ENCODE peak calls at places on chromosomes 1 and 21, in five cellular contexts. One of them, this sample, is unnamed.

GRCh38 chr1:61157420-61157987 is 75.1 kb downstream of the NFIA start:
- DNase-seq in NCI-H1092 treated with DMSO at 0.1 percent for 48 hours: no peak
- DNase-seq in progenitor cell of endocrine pancreas: no peak
- DNase-seq in heart right ventricle: no peak
- DNase-seq in cardiac fibroblast: peak; percentile 87
- DNase-seq in this sample: no peak

GRCh38 chr1:214303538-214303937 is 22.6 kb downstream of the SMYD2 start:
- DNase-seq in NCI-H1092 treated with DMSO at 0.1 percent for 48 hours: no peak
- DNase-seq in progenitor cell of endocrine pancreas: no peak
- DNase-seq in heart right ventricle: no peak
- DNase-seq in cardiac fibroblast: peak; percentile 48
- DNase-seq in this sample: no peak

GRCh38 chr1:154666051-154666793 is 58.2 kb upstream of the ADAR start:
- DNase-seq in NCI-H1092 treated with DMSO at 0.1 percent for 48 hours: no peak
- DNase-seq in progenitor cell of endocrine pancreas: no peak
- DNase-seq in heart right ventricle: no peak
- DNase-seq in cardiac fibroblast: no peak
- DNase-seq in this sample: no peak

GRCh38 chr1:6962390-6962955 is 177.2 kb downstream of the CAMTA1 start:
- DNase-seq in NCI-H1092 treated with DMSO at 0.1 percent for 48 hours: no peak
- DNase-seq in progenitor cell of endocrine pancreas: peak; percentile 52
- DNase-seq in heart right ventricle: peak; percentile 73
- DNase-seq in cardiac fibroblast: no peak
- DNase-seq in this sample: peak; percentile 30

GRCh38 chr21:14972678-14973077 is 92.1 kb downstream of the NRIP1 start:
- DNase-seq in NCI-H1092 treated with DMSO at 0.1 percent for 48 hours: no peak
- DNase-seq in progenitor cell of endocrine pancreas: no peak
- DNase-seq in heart right ventricle: no peak
- DNase-seq in cardiac fibroblast: no peak
- DNase-seq in this sample: no peak

GRCh38 chr1:38114231-38114630 is 67.6 kb upstream of the POU3F1 start:
- DNase-seq in NCI-H1092 treated with DMSO at 0.1 percent for 48 hours: no peak
- DNase-seq in progenitor cell of endocrine pancreas: no peak
- DNase-seq in heart right ventricle: no peak
- DNase-seq in cardiac fibroblast: peak; percentile 5
- DNase-seq in this sample: no peak

GRCh38 chr1:100799954-100800612 is 80.5 kb downstream of the VCAM1 start:
- DNase-seq in NCI-H1092 treated with DMSO at 0.1 percent for 48 hours: no peak
- DNase-seq in progenitor cell of endocrine pancreas: no peak
- DNase-seq in heart right ventricle: no peak
- DNase-seq in cardiac fibroblast: peak; percentile 54
- DNase-seq in this sample: no peak

GRCh38 chr1:31444725-31445448 is 31.9 kb downstream of the SERINC2 start:
- DNase-seq in NCI-H1092 treated with DMSO at 0.1 percent for 48 hours: no peak
- DNase-seq in progenitor cell of endocrine pancreas: no peak
- DNase-seq in heart right ventricle: no peak
- DNase-seq in cardiac fibroblast: no peak
- DNase-seq in this sample: peak; percentile 79

GRCh38 chr1:212247179-212247721 is 38.0 kb upstream of the PPP2R5A start:
- DNase-seq in NCI-H1092 treated with DMSO at 0.1 percent for 48 hours: no peak
- DNase-seq in progenitor cell of endocrine pancreas: no peak
- DNase-seq in heart right ventricle: no peak
- DNase-seq in cardiac fibroblast: peak; percentile 51
- DNase-seq in this sample: no peak

GRCh38 chr1:26020390-26020789 is 1.2 kb upstream of the EXTL1 start:
- DNase-seq in NCI-H1092 treated with DMSO at 0.1 percent for 48 hours: no peak
- DNase-seq in progenitor cell of endocrine pancreas: no peak
- DNase-seq in heart right ventricle: peak; percentile 73
- DNase-seq in cardiac fibroblast: peak; percentile 51
- DNase-seq in this sample: no peak

GRCh38 chr1:169060906-169061683 is 45.4 kb upstream of the ATP1B1 start:
- DNase-seq in NCI-H1092 treated with DMSO at 0.1 percent for 48 hours: no peak
- DNase-seq in progenitor cell of endocrine pancreas: no peak
- DNase-seq in heart right ventricle: peak; percentile 15
- DNase-seq in cardiac fibroblast: peak; percentile 12
- DNase-seq in this sample: peak; percentile 24

GRCh38 chr1:19411612-19412011 is 73.7 kb downstream of the CAPZB start:
- DNase-seq in NCI-H1092 treated with DMSO at 0.1 percent for 48 hours: no peak
- DNase-seq in progenitor cell of endocrine pancreas: no peak
- DNase-seq in heart right ventricle: no peak
- DNase-seq in cardiac fibroblast: no peak
- DNase-seq in this sample: no peak

GRCh38 chr1:100926240-100926639 is 30.4 kb downstream of the SLC30A7 start:
- DNase-seq in NCI-H1092 treated with DMSO at 0.1 percent for 48 hours: no peak
- DNase-seq in progenitor cell of endocrine pancreas: no peak
- DNase-seq in heart right ventricle: no peak
- DNase-seq in cardiac fibroblast: no peak
- DNase-seq in this sample: no peak

GRCh38 chr21:45990741-45991605 is 9.4 kb downstream of the COL6A1 start:
- DNase-seq in NCI-H1092 treated with DMSO at 0.1 percent for 48 hours: no peak
- DNase-seq in progenitor cell of endocrine pancreas: no peak
- DNase-seq in heart right ventricle: peak; percentile 3
- DNase-seq in cardiac fibroblast: no peak
- DNase-seq in this sample: no peak

GRCh38 chr1:223035724-223036478 is 107.1 kb downstream of the TLR5 start:
- DNase-seq in NCI-H1092 treated with DMSO at 0.1 percent for 48 hours: peak; percentile 34
- DNase-seq in progenitor cell of endocrine pancreas: no peak
- DNase-seq in heart right ventricle: no peak
- DNase-seq in cardiac fibroblast: no peak
- DNase-seq in this sample: no peak

GRCh38 chr1:82775402-82776000 is 974.8 kb downstream of the ADGRL2 start:
- DNase-seq in NCI-H1092 treated with DMSO at 0.1 percent for 48 hours: no peak
- DNase-seq in progenitor cell of endocrine pancreas: no peak
- DNase-seq in heart right ventricle: no peak
- DNase-seq in cardiac fibroblast: peak; percentile 29
- DNase-seq in this sample: no peak

GRCh38 chr1:89633103-89633744 is at the start of gene LRRC8C:
- DNase-seq in NCI-H1092 treated with DMSO at 0.1 percent for 48 hours: peak; percentile 71
- DNase-seq in progenitor cell of endocrine pancreas: peak; percentile 44
- DNase-seq in heart right ventricle: peak; percentile 39
- DNase-seq in cardiac fibroblast: peak; percentile 63
- DNase-seq in this sample: peak; percentile 37